ENCODE peak calls at places on chromosomes 3 and 15, in nine cellular contexts. Y is upper lobe of right lung; B is cardiac muscle cell; N is SK-N-SH; W is body of pancreas; J is A549; Z is CD8-positive, alpha-beta T cell; R is OCI-LY7; T is adrenal gland. X is an unnamed sample.
A peak's percentile ranks its signal among the peaks of the same experiment; 100 is the strongest.

GRCh38 chr3:169562988-169563774 is 100.3 kb downstream of the MECOM start:
- DNase-seq in Y (no peak), B (no peak), N (no peak), W (no peak), J (no peak), Z (no peak), R (no peak), T (no peak), X (no peak)

GRCh38 chr3:96983731-96984130 is 169.3 kb downstream of the EPHA6 start:
- DNase-seq in Y (no peak), B (no peak), N (no peak), W (no peak), J (no peak), Z (no peak), R (no peak), T (no peak), X (no peak)

GRCh38 chr3:42071720-42072582 is 19.2 kb upstream of the TRAK1 start:
- DNase-seq in Y (no peak), B (peak; percentile 59), N (peak; percentile 64), W (peak; percentile 86), J (peak; percentile 33), Z (no peak), R (peak; percentile 80), T (peak; percentile 84), X (no peak)

GRCh38 chr15:36966704-36967103 is 133.6 kb downstream of the MEIS2 start:
- DNase-seq in Y (no peak), B (no peak), N (no peak), W (peak; percentile 21), J (no peak), Z (no peak), R (no peak), T (peak; percentile 12), X (no peak)

GRCh38 chr3:32743934-32744333 is 58.9 kb downstream of the CNOT10 start:
- DNase-seq in Y (no peak), B (no peak), N (no peak), W (no peak), J (no peak), Z (no peak), R (no peak), T (no peak), X (no peak)

GRCh38 chr3:190086191-190086590 is 34.5 kb downstream of the P3H2 start:
- DNase-seq in Y (no peak), B (peak; percentile 41), N (no peak), W (no peak), J (no peak), Z (no peak), R (no peak), T (no peak), X (no peak)

GRCh38 chr3:74897006-74897405 is 282.5 kb upstream of the CNTN3 start:
- DNase-seq in Y (no peak), B (peak; percentile 23), N (peak; percentile 56), W (no peak), J (peak; percentile 2), Z (no peak), R (no peak), T (no peak), X (no peak)

GRCh38 chr3:120429921-120430361 is 20.9 kb downstream of the FSTL1 start:
- DNase-seq in Y (no peak), B (no peak), N (no peak), W (no peak), J (no peak), Z (no peak), R (no peak), T (no peak), X (no peak)

GRCh38 chr3:127077506-127078064 is 94.7 kb downstream of the PLXNA1 start:
- DNase-seq in Y (peak; percentile 55), B (no peak), N (no peak), W (no peak), J (no peak), Z (no peak), R (no peak), T (no peak), X (no peak)

GRCh38 chr15:80247320-80247719 is 4.7 kb downstream of the CTXND1 start:
- DNase-seq in Y (no peak), B (no peak), N (no peak), W (no peak), J (no peak), Z (no peak), R (no peak), T (no peak), X (no peak)

GRCh38 chr15:51244366-51244977 is 93.9 kb downstream of the CYP19A1 start:
- DNase-seq in Y (no peak), B (no peak), N (no peak), W (no peak), J (no peak), Z (no peak), R (no peak), T (no peak), X (no peak)

GRCh38 chr3:20552605-20553275 is 366.7 kb upstream of the SGO1 start:
- DNase-seq in Y (no peak), B (no peak), N (no peak), W (no peak), J (no peak), Z (no peak), R (no peak), T (no peak), X (no peak)

DNA sequence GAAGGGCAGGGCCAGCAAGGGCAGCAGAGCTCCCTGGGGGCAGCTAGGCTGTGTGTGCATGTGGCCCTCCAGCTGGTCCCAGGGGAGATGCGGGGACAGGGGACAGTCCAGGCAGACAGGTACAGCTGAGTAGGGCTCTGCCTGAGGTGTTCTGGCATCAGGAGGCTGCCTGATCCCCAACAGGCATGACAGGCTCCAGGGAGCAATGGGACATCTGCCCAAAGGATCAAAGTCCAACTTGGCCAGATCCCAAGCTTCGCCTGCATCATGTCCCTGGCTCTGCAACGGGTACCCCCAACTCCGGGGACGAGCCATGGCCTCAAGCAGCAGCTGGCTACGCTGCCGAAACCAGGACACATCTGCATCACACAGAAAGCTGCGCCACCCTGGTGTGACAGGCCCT is 21.8 kb downstream of the ATRIP start:
- DNase-seq in Y (no peak), B (no peak), N (peak; percentile 60), W (peak; percentile 79), J (no peak), Z (no peak), R (no peak), T (no peak), X (no peak)
- H3K4me1 ChIP-seq in Y (peaks cover 66% of the 10 kb centered on the region), B (peaks cover 21% of the 10 kb centered on the region), N (peaks cover 16% of the 10 kb centered on the region), W (peaks cover 73% of the 10 kb centered on the region), J (peaks cover 55% of the 10 kb centered on the region), Z (peaks cover 66% of the 10 kb centered on the region), R (peaks cover 67% of the 10 kb centered on the region), T (peaks cover 40% of the 10 kb centered on the region), X (peaks cover 74% of the 10 kb centered on the region)

GRCh38 chr15:38069506-38069905 is 135.1 kb downstream of the TMCO5A start:
- DNase-seq in Y (peak; percentile 66), B (no peak), N (peak; percentile 16), W (peak; percentile 7), J (peak; percentile 25), Z (no peak), R (peak; percentile 32), T (no peak), X (no peak)
- H3K4me3 ChIP-seq in Y (peak overlapping the region; percentile 27), B (no peak overlapping the region), N (peak overlapping the region; percentile 21), W (no peak overlapping the region), J (peak overlapping the region; percentile 24), Z (no peak overlapping the region), R (peak overlapping the region; percentile 38), T (no peak overlapping the region), X (no peak overlapping the region)

GRCh38 chr15:59018833-59019232 is 31.4 kb downstream of the RNF111 start:
- DNase-seq in Y (no peak), B (no peak), N (no peak), W (no peak), J (no peak), Z (no peak), R (no peak), T (no peak), X (no peak)
- TF ChIP-seq CTCF in Y (no peak), B (no peak), N (no peak), W (no peak), J (no peak), Z (no peak), R (no peak), T (no peak), X (no peak)

GRCh38 chr15:90040618-90041017 is 39.5 kb downstream of the ZNF710 start:
- DNase-seq in Y (no peak), B (no peak), N (no peak), W (no peak), J (no peak), Z (no peak), R (no peak), T (no peak), X (no peak)

GRCh38 chr15:90037510-90037860 is 36.4 kb downstream of the ZNF710 start:
- DNase-seq in Y (no peak), B (no peak), N (no peak), W (no peak), J (no peak), Z (no peak), R (no peak), T (no peak), X (no peak)

GRCh38 chr15:90038639-90039095 is 37.5 kb downstream of the ZNF710 start:
- DNase-seq in Y (peak; percentile 28), B (no peak), N (no peak), W (no peak), J (no peak), Z (no peak), R (no peak), T (no peak), X (no peak)

GRCh38 chr15:90037961-90038633 is 37.0 kb downstream of the ZNF710 start:
- DNase-seq in Y (peak; percentile 40), B (no peak), N (no peak), W (no peak), J (no peak), Z (no peak), R (no peak), T (no peak), X (no peak)

DNA sequence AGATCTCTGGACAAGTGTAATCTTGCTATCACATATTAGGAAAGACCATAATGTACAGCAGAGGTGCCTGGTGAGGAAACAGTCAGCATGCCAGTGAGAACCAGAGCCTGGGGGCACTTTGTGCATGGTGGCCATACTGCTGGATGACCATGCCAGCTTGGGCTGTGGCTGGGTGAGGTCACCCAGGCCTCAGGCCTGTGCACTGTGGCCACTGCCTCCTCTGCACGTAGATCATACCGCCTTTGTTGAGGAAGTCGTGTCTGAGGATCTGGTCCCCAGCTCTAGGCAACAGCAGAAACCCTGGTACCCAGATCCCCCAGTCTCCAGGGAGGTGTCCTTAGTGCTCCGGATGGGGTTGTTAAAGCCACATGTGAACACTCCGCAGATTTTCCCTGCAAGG is 38.9 kb downstream of the ZNF710 start:
- DNase-seq in Y (no peak), B (no peak), N (peak; percentile 57), W (no peak), J (no peak), Z (no peak), R (no peak), T (no peak), X (no peak)
- H3K4me1 ChIP-seq in Y (peaks cover 56% of the 10 kb centered on the region), B (peaks cover 38% of the 10 kb centered on the region), N (peaks cover 12% of the 10 kb centered on the region), W (peaks cover 59% of the 10 kb centered on the region), J (peaks cover 28% of the 10 kb centered on the region), Z (peaks cover 18% of the 10 kb centered on the region), R (peaks cover 32% of the 10 kb centered on the region), T (no peaks in the 10 kb centered on the region), X (peaks cover 3% of the 10 kb centered on the region)

GRCh38 chr15:63380151-63380827 is 1.4 kb downstream of the CA12 start:
- DNase-seq in Y (no peak), B (no peak), N (peak; percentile 83), W (no peak), J (no peak), Z (no peak), R (no peak), T (no peak), X (no peak)
- H3K4me3 ChIP-seq in Y (no peak overlapping the region), B (no peak overlapping the region), N (peak overlapping the region; percentile 56), W (no peak overlapping the region), J (peak overlapping the region; percentile 92), Z (no peak overlapping the region), R (no peak overlapping the region), T (no peak overlapping the region), X (no peak overlapping the region)

GRCh38 chr3:151085227-151085888 is at the start of gene MED12L:
- DNase-seq in Y (peak; percentile 88), B (peak; percentile 91), N (peak; percentile 95), W (peak; percentile 79), J (peak; percentile 90), Z (peak; percentile 42), R (peak; percentile 90), T (peak; percentile 79), X (peak; percentile 74)
- TF ChIP-seq CTCF in Y (no peak), B (peak; percentile 7), N (peak; percentile 15), W (no peak), J (no peak), Z (no peak), R (peak; percentile 68), T (no peak), X (peak; percentile 58)